ENCODE peak calls at places on chromosomes 3 and 15, in seven cellular contexts. N is K562, Q is stomach, X is GM12878, T is HepG2, I is SK-N-SH, O is transverse colon. U is an unnamed sample.

GRCh38 chr3:35262376-35262775 is 376.9 kb upstream of the ARPP21 start:
- DNase-seq in N (no peak), Q (no peak), X (no peak), T (no peak), I (no peak), O (no peak), U (no peak)

GRCh38 chr3:114758828-114759709 is 388.0 kb downstream of the ZBTB20 start:
- DNase-seq in N (no peak), Q (no peak), X (no peak), T (peak; percentile 39), I (peak; percentile 17), O (no peak), U (no peak)

GRCh38 chr3:14789221-14789620 is 29.5 kb upstream of the FGD5 start:
- DNase-seq in N (no peak), Q (no peak), X (no peak), T (no peak), I (no peak), O (no peak), U (peak; percentile 19)

GRCh38 chr15:28103831-28104230 is 4.7 kb upstream of the OCA2 start:
- DNase-seq in N (no peak), Q (no peak), X (no peak), T (no peak), I (no peak), O (no peak), U (no peak)

GRCh38 chr15:62454567-62455172 is 289.6 kb upstream of the C2CD4B start:
- DNase-seq in N (no peak), Q (no peak), X (no peak), T (no peak), I (no peak), O (no peak), U (no peak)

GRCh38 chr15:72474912-72475601 is 927 bp downstream of the ARIH1 start:
- DNase-seq in N (peak; percentile 83), Q (peak; percentile 81), X (peak; percentile 35), T (peak; percentile 67), I (peak; percentile 75), O (peak; percentile 85), U (peak; percentile 93)

GRCh38 chr15:66565141-66565595 is 630 bp downstream of the LCTL start:
- DNase-seq in N (no peak), Q (no peak), X (no peak), T (no peak), I (no peak), O (no peak), U (no peak)

GRCh38 chr3:108189477-108189876 is 32.7 kb downstream of the IFT57 start:
- DNase-seq in N (no peak), Q (no peak), X (no peak), T (peak; percentile 41), I (no peak), O (no peak), U (no peak)

GRCh38 chr3:38051131-38051530 is 12.1 kb downstream of the DLEC1 start:
- DNase-seq in N (no peak), Q (no peak), X (no peak), T (no peak), I (no peak), O (no peak), U (no peak)

GRCh38 chr3:134711284-134711683 is 60.5 kb upstream of the KY start:
- DNase-seq in N (no peak), Q (no peak), X (no peak), T (no peak), I (no peak), O (no peak), U (no peak)

GRCh38 chr15:89533861-89534544 is 37.6 kb upstream of the RHCG start:
- DNase-seq in N (no peak), Q (no peak), X (no peak), T (no peak), I (no peak), O (no peak), U (no peak)

GRCh38 chr3:27279153-27279552 is 90.0 kb downstream of the NEK10 start:
- DNase-seq in N (no peak), Q (peak; percentile 32), X (no peak), T (no peak), I (peak; percentile 38), O (no peak), U (no peak)

GRCh38 chr15:92429378-92430066 is 35.8 kb downstream of the ST8SIA2 start:
- DNase-seq in N (peak; percentile 52), Q (no peak), X (no peak), T (no peak), I (peak; percentile 24), O (no peak), U (no peak)

GRCh38 chr3:181288145-181288544 is 298.6 kb upstream of the DNAJC19 start:
- DNase-seq in N (no peak), Q (no peak), X (no peak), T (no peak), I (no peak), O (no peak), U (no peak)

GRCh38 chr3:4417449-4417848 is 49.6 kb downstream of the SUMF1 start:
- DNase-seq in N (peak; percentile 28), Q (no peak), X (no peak), T (no peak), I (no peak), O (no peak), U (no peak)

GRCh38 chr3:189071452-189071851 is 100.3 kb upstream of the TPRG1 start:
- DNase-seq in N (no peak), Q (no peak), X (no peak), T (no peak), I (no peak), O (no peak), U (no peak)

GRCh38 chr3:53806182-53807116 is 39.8 kb downstream of the CHDH start:
- DNase-seq in N (no peak), Q (no peak), X (peak; percentile 13), T (peak; percentile 23), I (no peak), O (peak; percentile 65), U (no peak)

GRCh38 chr3:66666362-66666761 is 165.5 kb upstream of the LRIG1 start:
- DNase-seq in N (no peak), Q (no peak), X (no peak), T (no peak), I (no peak), O (no peak), U (no peak)
- TF ChIP-seq EP300 in N (no peak), Q (no peak), X (no peak), T (no peak), I (no peak), O (no peak), U (no peak)

GRCh38 chr3:62724503-62724902 is 150.7 kb downstream of the CADPS start:
- DNase-seq in N (no peak), Q (no peak), X (no peak), T (no peak), I (no peak), O (no peak), U (no peak)
- H3K27ac ChIP-seq in N (no peak overlapping the region), Q (no peak overlapping the region), X (no peak overlapping the region), T (no peak overlapping the region), I (no peak overlapping the region), O (no peak overlapping the region), U (no peak overlapping the region)

DNA sequence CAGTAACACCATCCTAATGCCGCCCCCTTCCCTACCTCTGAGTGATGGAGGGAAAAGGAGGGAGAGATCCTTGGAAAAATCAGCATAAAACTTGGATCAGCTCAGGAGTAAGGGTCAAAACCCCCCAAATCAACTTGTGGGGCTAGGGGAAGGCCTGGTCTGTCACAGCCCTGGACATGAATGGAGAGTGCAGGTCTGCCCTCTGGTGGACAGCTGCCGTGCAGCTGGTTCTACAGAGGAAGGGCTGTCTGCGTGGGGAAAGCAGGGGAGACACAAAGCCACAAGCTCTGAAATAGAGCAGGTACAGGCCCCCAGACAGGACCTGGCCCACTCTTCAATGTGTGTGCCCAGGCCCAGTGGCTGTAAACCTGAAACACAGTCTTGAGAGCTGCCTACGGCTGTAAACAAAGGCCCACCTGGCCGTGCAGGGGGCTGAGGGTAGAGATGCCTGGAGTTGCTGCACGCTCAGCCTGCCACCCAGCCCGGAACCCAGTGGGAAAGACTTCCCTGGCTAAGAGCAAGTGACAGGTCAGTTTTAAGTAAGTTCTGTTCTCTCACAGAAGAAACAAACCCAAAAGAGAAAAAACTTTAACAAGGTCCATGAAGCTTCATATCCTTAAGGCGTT is 16.4 kb downstream of the CLK3 start:
- DNase-seq in N (peak; percentile 82), Q (peak; percentile 69), X (no peak), T (peak; percentile 46), I (peak; percentile 82), O (peak; percentile 66), U (no peak)
- TF ChIP-seq POLR2AphosphoS5 in N (no peak), Q (no peak), X (no peak), T (no peak), I (no peak), O (no peak), U (no peak)

GRCh38 chr3:106811376-106811775 is 565.9 kb upstream of the CCDC54 start:
- DNase-seq in N (no peak), Q (no peak), X (no peak), T (no peak), I (no peak), O (no peak), U (no peak)
- TF ChIP-seq EP300 in N (no peak), Q (no peak), X (no peak), T (no peak), I (no peak), O (no peak), U (no peak)

DNA sequence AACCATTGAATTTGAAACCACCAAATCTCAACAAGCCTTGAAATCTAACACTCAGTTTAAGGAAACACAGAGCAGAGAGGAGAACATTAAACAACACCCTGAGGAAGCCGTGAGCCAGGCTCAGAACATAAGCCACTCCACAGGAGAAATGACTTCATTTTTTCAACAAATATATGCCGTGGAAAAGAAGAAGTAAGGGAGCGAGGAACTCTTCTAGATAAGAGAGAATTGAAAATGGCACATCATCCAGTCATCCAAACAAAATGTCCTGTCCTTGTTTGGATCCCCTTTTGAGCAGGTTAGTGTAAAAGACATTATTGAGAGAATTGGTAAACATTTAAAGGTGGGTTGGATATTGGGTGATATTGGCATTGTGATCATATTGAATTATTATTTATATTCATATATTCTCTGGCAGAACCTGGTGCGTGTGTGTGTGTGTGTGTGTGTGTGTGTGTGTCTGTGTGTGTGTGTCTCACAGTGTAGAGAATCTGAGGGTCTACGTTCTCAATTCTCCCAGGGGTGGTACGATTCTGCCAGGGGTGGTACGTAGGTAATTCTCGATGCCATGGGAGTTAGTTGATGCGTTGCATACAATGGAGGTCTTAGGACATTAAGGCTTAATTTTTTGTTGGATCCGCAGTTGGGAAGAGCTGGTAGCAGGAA is 94.4 kb downstream of the ST6GAL1 start:
- DNase-seq in N (no peak), Q (no peak), X (no peak), T (no peak), I (no peak), O (no peak), U (no peak)
- H3K27ac ChIP-seq in N (peak overlapping the region; percentile 58), Q (no peak overlapping the region), X (peak overlapping the region; percentile 92), T (no peak overlapping the region), I (no peak overlapping the region), O (peak overlapping the region; percentile 54), U (no peak overlapping the region)

GRCh38 chr3:58059349-58060321 is 51.4 kb downstream of the FLNB start:
- DNase-seq in N (peak; percentile 56), Q (peak; percentile 34), X (no peak), T (peak; percentile 99), I (no peak), O (peak; percentile 64), U (no peak)
- TF ChIP-seq POLR2AphosphoS5 in N (peak; percentile 30), Q (peak; percentile 85), X (no peak), T (peak; percentile 47), I (no peak), O (peak; percentile 92), U (no peak)

U was measured in suprapubic skin.